ENCODE peak calls at places on chromosome 2, in five cellular contexts. U, P, A, E and L are unnamed samples.

GRCh38 chr2:144936442-144936841 is 416.5 kb upstream of the ZEB2 start:
- DNase-seq in E (no peak), P (no peak), A (no peak), U (no peak), L (no peak)

GRCh38 chr2:214856116-214856515 is 46.6 kb upstream of the BARD1 start:
- DNase-seq in E (no peak), U (no peak), A (no peak), P (no peak), L (no peak)

GRCh38 chr2:205675861-205676516 is 6.3 kb upstream of the NRP2 start:
- DNase-seq in U (no peak), P (peak), A (no peak), E (peak), L (peak)

GRCh38 chr2:191215666-191216065 is 29.5 kb upstream of the MYO1B start:
- DNase-seq in A (no peak), E (no peak), P (no peak), U (no peak), L (no peak)

GRCh38 chr2:31253344-31254155 is 19.6 kb downstream of the EHD3 start:
- DNase-seq in U (no peak), E (no peak), A (no peak), P (no peak), L (no peak)

GRCh38 chr2:218022851-218023530 is 20.2 kb upstream of the TNS1 start:
- DNase-seq in E (no peak), U (no peak), P (no peak), A (no peak), L (no peak)

GRCh38 chr2:109302319-109302718 is 173.3 kb downstream of the SH3RF3 start:
- DNase-seq in E (no peak), U (no peak), P (no peak), A (no peak), L (no peak)

GRCh38 chr2:12227941-12228608 is 481.6 kb downstream of the LPIN1 start:
- DNase-seq in A (no peak), U (no peak), P (no peak), E (no peak), L (no peak)

GRCh38 chr2:168699834-168700417 is 102.5 kb upstream of the NOSTRIN start:
- DNase-seq in A (no peak), P (peak), U (no peak), E (no peak), L (no peak)

GRCh38 chr2:219628235-219628985 is 980 bp downstream of the SLC4A3 start:
- DNase-seq in E (no peak), P (no peak), A (no peak), U (no peak), L (no peak)

GRCh38 chr2:163345795-163346573 is 389.8 kb downstream of the FIGN start:
- DNase-seq in A (no peak), E (peak), P (peak), U (peak), L (peak)

GRCh38 chr2:181751266-181752030 is 71.1 kb upstream of the NEUROD1 start:
- DNase-seq in A (no peak), U (no peak), E (no peak), P (no peak), L (no peak)

GRCh38 chr2:228180126-228181097 is 1.1 kb downstream of the SPHKAP start:
- DNase-seq in U (no peak), E (no peak), P (no peak), A (no peak), L (peak)

GRCh38 chr2:227853204-227853629 is 18.2 kb upstream of the DAW1 start:
- DNase-seq in E (no peak), A (no peak), P (no peak), U (no peak), L (no peak)

GRCh38 chr2:78701546-78701945 is 324.0 kb upstream of the REG3G start:
- DNase-seq in U (no peak), A (no peak), P (no peak), E (no peak), L (no peak)

DNA sequence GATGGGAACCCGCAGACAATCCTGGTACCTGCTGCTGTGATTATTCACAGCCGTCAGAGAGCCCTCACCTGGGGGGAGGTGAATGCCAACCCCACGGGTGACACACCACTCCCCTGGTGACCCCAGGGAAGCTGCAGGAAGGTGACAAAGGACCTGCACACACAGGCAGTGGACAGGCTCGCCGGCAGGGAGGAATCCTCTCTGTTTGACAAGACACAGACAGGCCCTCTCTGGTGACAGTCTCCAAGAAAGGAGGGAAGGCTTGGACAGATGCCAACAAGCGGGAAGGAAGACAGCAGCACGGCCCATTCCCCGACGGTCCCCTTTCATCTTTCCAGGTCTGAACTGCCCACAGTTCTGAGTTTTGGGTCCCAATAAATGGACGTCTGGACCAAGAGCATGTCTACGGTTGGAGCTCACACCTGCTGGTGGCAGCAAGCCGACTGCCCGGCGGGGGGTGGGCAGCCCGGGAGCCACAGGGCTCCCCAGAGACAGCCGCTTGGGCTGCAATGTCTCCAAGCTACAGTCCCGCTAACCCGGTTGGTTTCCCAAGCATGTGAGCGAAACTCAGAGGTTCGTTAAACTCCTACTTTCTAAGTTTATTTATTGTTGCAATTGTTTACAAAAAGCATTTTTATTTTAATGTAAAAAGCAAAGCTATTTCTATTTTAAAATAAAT is 31.8 kb downstream of the HDAC4 start:
- DNase-seq in P (no peak), U (no peak), A (no peak), E (no peak), L (no peak)
- TF ChIP-seq SUZ12 in P (no peak), U (no peak), A (no peak), E (no peak), L (no peak)

GRCh38 chr2:95300391-95300938 is 3.3 kb downstream of the KCNIP3 start:
- DNase-seq in P (no peak), U (no peak), A (no peak), E (no peak), L (no peak)
- TF ChIP-seq SUZ12 in P (no peak), U (no peak), A (no peak), E (no peak), L (no peak)

GRCh38 chr2:225117061-225117716 is 74.9 kb upstream of the DOCK10 start:
- DNase-seq in E (no peak), A (no peak), P (no peak), U (no peak), L (no peak)

GRCh38 chr2:225122007-225122406 is 79.7 kb upstream of the DOCK10 start:
- DNase-seq in A (no peak), U (no peak), P (no peak), E (no peak), L (no peak)

GRCh38 chr2:225120175-225120574 is 77.9 kb upstream of the DOCK10 start:
- DNase-seq in U (no peak), A (no peak), P (no peak), E (no peak), L (no peak)

GRCh38 chr2:225124311-225124832 is 82.1 kb upstream of the DOCK10 start:
- DNase-seq in U (no peak), A (no peak), P (no peak), E (no peak), L (no peak)

GRCh38 chr2:225122582-225123486 is 80.6 kb upstream of the DOCK10 start:
- DNase-seq in E (no peak), U (no peak), A (no peak), P (no peak), L (no peak)
- TF ChIP-seq SUZ12 in E (no peak), U (no peak), A (no peak), P (no peak), L (no peak)

GRCh38 chr2:96247896-96248295 is 17.9 kb downstream of the TMEM127 start:
- DNase-seq in A (no peak), U (no peak), E (no peak), P (no peak), L (no peak)
- TF ChIP-seq SUZ12 in A (no peak), U (no peak), E (no peak), P (no peak), L (no peak)

DNA sequence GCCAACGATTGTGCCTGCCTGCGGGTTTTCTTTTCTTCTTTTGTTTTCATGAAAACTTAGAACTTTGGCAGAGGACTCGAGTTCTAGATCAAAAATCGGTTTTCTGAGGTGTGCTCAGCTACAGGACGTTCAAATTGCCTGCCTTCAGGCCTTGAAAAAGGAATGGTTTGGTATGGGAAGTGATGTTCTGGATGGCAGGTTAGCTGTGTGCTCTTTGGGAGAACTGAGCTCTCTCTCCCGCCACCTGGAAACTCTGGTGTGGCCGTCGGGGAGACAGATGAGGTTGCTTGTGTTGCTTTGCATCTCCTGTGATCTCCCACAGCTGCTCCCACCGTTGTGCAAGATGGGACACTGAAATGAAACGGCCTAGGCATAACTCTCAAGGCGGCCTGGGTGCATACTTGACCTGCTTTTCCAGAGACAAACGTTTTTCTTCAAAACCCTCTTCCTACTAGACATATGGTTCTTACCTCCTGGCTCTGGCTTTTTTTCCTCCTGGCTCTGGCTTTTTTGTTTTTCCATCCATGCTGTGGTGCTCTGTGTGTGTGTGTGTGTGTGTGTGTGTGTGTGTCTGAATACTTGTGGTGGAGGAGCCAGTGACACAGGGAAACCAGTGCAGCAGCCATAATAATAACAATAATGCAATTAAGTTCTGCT is 2.0 kb downstream of the FMNL2 start:
- DNase-seq in U (no peak), E (peak), A (no peak), P (no peak), L (no peak)
- TF ChIP-seq SUZ12 in U (no peak), E (no peak), A (no peak), P (no peak), L (no peak)